ENCODE peak calls at places on chromosomes 2 and 18, in five cellular contexts. H, P, R, K and Q are unnamed samples.

GRCh38 chr2:218870984-218871344 is 9.7 kb upstream of the WNT10A start:
- DNase-seq in P (no peak), K (no peak), R (no peak), H (no peak), Q (no peak)

GRCh38 chr2:144390424-144391020 is 129.4 kb downstream of the ZEB2 start:
- DNase-seq in R (peak; percentile 92), P (no peak), K (no peak), H (no peak), Q (no peak)

GRCh38 chr2:68726608-68727367 is 7.8 kb upstream of the ARHGAP25 start:
- DNase-seq in K (no peak), R (no peak), P (peak; percentile 80), H (no peak), Q (peak; percentile 61)

GRCh38 chr2:241049739-241050623 is 51.6 kb downstream of the SNED1 start:
- DNase-seq in K (no peak), H (no peak), R (no peak), P (no peak), Q (no peak)

GRCh38 chr2:204604061-204604460 is 58.8 kb downstream of the PARD3B start:
- DNase-seq in P (no peak), K (no peak), H (peak; percentile 11), R (peak; percentile 63), Q (no peak)

GRCh38 chr2:177355874-177356273 is 36.7 kb upstream of the AGPS start:
- DNase-seq in H (no peak), R (peak; percentile 39), K (no peak), P (no peak), Q (no peak)

GRCh38 chr18:79962311-79962710 is 2.1 kb upstream of the HSBP1L1 start:
- DNase-seq in P (no peak), K (no peak), H (peak; percentile 41), R (peak; percentile 42), Q (no peak)

GRCh38 chr2:239441261-239441701 is 40.5 kb upstream of the HDAC4 start:
- DNase-seq in R (no peak), P (no peak), H (no peak), K (no peak), Q (no peak)

GRCh38 chr18:48026216-48026615 is 95.8 kb upstream of the SMAD2 start:
- DNase-seq in H (no peak), P (no peak), R (no peak), K (no peak), Q (no peak)

GRCh38 chr2:233037078-233037477 is 4.6 kb downstream of the NEU2 start:
- DNase-seq in P (no peak), H (no peak), R (peak; percentile 53), K (no peak), Q (no peak)

GRCh38 chr2:41922177-41922576 is 125.6 kb upstream of the PKDCC start:
- DNase-seq in K (no peak), R (peak; percentile 38), P (no peak), H (no peak), Q (no peak)

GRCh38 chr2:156394033-156394741 is 42.0 kb upstream of the GPD2 start:
- DNase-seq in H (no peak), P (no peak), R (no peak), K (no peak), Q (no peak)

GRCh38 chr2:239727182-239727775 is 297.9 kb downstream of the NDUFA10 start:
- DNase-seq in P (no peak), R (no peak), H (no peak), K (no peak), Q (no peak)

GRCh38 chr2:130307850-130308249 is 34.8 kb upstream of the IMP4 start:
- DNase-seq in R (no peak), K (no peak), H (no peak), P (no peak), Q (no peak)

GRCh38 chr2:126038901-126039300 is 617.1 kb upstream of the GYPC start:
- DNase-seq in R (no peak), K (no peak), P (no peak), H (no peak), Q (no peak)

GRCh38 chr2:8488001-8488738 is 193.7 kb upstream of the ID2 start:
- DNase-seq in P (peak; percentile 68), R (no peak), H (no peak), K (no peak), Q (peak; percentile 64)

GRCh38 chr2:32009479-32010256 is 1.1 kb downstream of the MEMO1 start:
- DNase-seq in P (peak; percentile 57), R (peak; percentile 21), H (peak; percentile 7), K (no peak), Q (peak; percentile 53)

GRCh38 chr18:59517446-59518171 is 158.5 kb upstream of the LMAN1 start:
- DNase-seq in K (no peak), P (no peak), R (no peak), H (no peak), Q (peak; percentile 25)

GRCh38 chr2:224036731-224037376 is 2.2 kb downstream of the SERPINE2 start:
- DNase-seq in R (no peak), P (no peak), H (no peak), K (no peak), Q (no peak)

GRCh38 chr2:27156739-27157475 is 8.1 kb downstream of the TCF23 start:
- DNase-seq in H (no peak), P (no peak), K (no peak), R (no peak), Q (no peak)

GRCh38 chr2:68282814-68283812 is 30.8 kb upstream of the PPP3R1 start:
- DNase-seq in H (peak; percentile 7), P (no peak), R (peak; percentile 47), K (no peak), Q (peak; percentile 29)

GRCh38 chr18:73511751-73512525 is 635.7 kb downstream of the FBXO15 start:
- DNase-seq in R (peak; percentile 17), K (no peak), P (no peak), H (no peak), Q (peak; percentile 49)

GRCh38 chr2:160918909-160919503 is 241.2 kb upstream of the TANK start:
- DNase-seq in K (no peak), H (peak; percentile 51), R (peak; percentile 34), P (peak; percentile 50), Q (peak; percentile 61)

GRCh38 chr18:49682301-49683190 is 120.7 kb downstream of the LIPG start:
- DNase-seq in H (no peak), P (no peak), R (no peak), K (no peak), Q (no peak)

GRCh38 chr18:58887613-58887963 is 22.9 kb downstream of the ZNF532 start:
- DNase-seq in K (no peak), R (peak; percentile 37), P (peak; percentile 45), H (peak; percentile 78), Q (peak; percentile 94)

GRCh38 chr18:10942998-10943397 is 206.4 kb downstream of the PIEZO2 start:
- DNase-seq in K (no peak), P (no peak), R (no peak), H (no peak), Q (no peak)